ENCODE peak calls at places on chromosome X, in seven cellular contexts. X is upper lobe of left lung, E is GM12892, Y is HCT116, O is sigmoid colon, C is IMR-90, B is uterus. J is an unnamed sample.

GRCh38 chrX:97026406-97026805 is 142.7 kb downstream of the RPA4 start:
- DNase-seq in X (no peak), E (no peak), Y (no peak), O (no peak), C (peak; percentile 5), B (no peak), J (peak; percentile 0)

GRCh38 chrX:47523297-47523696 is 37.7 kb upstream of the ARAF start:
- DNase-seq in X (peak; percentile 85), E (peak; percentile 72), Y (peak; percentile 38), O (peak; percentile 90), C (peak; percentile 55), B (peak; percentile 76), J (peak; percentile 86)

GRCh38 chrX:77733342-77733741 is 52.7 kb downstream of the ATRX start:
- DNase-seq in X (no peak), E (no peak), Y (no peak), O (no peak), C (no peak), B (no peak), J (no peak)

GRCh38 chrX:130100180-130100579 is 10.1 kb downstream of the ELF4 start:
- DNase-seq in X (peak; percentile 58), E (no peak), Y (no peak), O (peak; percentile 89), C (no peak), B (peak; percentile 70), J (no peak)

GRCh38 chrX:26160301-26160700 is at the start of gene MAGEB6B:
- DNase-seq in X (no peak), E (no peak), Y (no peak), O (no peak), C (no peak), B (no peak), J (no peak)

GRCh38 chrX:41452565-41452964 is 5.4 kb downstream of the NYX start:
- DNase-seq in X (no peak), E (no peak), Y (no peak), O (no peak), C (peak; percentile 21), B (no peak), J (no peak)

GRCh38 chrX:101759000-101759399 is 99.3 kb upstream of the ARMCX2 start:
- DNase-seq in X (peak; percentile 27), E (no peak), Y (peak; percentile 24), O (no peak), C (peak; percentile 49), B (peak; percentile 18), J (peak; percentile 42)

GRCh38 chrX:64192673-64193072 is 12.8 kb downstream of the AMER1 start:
- DNase-seq in X (no peak), E (no peak), Y (no peak), O (no peak), C (no peak), B (no peak), J (no peak)

GRCh38 chrX:118497180-118497814 is 1.7 kb downstream of the DOCK11 start:
- DNase-seq in X (no peak), E (no peak), Y (no peak), O (no peak), C (no peak), B (no peak), J (no peak)

GRCh38 chrX:118498351-118498750 is 2.7 kb downstream of the DOCK11 start:
- DNase-seq in X (no peak), E (no peak), Y (no peak), O (no peak), C (no peak), B (no peak), J (no peak)

GRCh38 chrX:118495061-118495921 is at the start of gene DOCK11:
- DNase-seq in X (peak; percentile 83), E (peak; percentile 60), Y (no peak), O (peak; percentile 95), C (peak; percentile 76), B (peak; percentile 82), J (peak; percentile 87)

GRCh38 chrX:118496763-118497079 is 1.1 kb downstream of the DOCK11 start:
- DNase-seq in X (no peak), E (no peak), Y (no peak), O (no peak), C (no peak), B (no peak), J (peak; percentile 46)

DNA sequence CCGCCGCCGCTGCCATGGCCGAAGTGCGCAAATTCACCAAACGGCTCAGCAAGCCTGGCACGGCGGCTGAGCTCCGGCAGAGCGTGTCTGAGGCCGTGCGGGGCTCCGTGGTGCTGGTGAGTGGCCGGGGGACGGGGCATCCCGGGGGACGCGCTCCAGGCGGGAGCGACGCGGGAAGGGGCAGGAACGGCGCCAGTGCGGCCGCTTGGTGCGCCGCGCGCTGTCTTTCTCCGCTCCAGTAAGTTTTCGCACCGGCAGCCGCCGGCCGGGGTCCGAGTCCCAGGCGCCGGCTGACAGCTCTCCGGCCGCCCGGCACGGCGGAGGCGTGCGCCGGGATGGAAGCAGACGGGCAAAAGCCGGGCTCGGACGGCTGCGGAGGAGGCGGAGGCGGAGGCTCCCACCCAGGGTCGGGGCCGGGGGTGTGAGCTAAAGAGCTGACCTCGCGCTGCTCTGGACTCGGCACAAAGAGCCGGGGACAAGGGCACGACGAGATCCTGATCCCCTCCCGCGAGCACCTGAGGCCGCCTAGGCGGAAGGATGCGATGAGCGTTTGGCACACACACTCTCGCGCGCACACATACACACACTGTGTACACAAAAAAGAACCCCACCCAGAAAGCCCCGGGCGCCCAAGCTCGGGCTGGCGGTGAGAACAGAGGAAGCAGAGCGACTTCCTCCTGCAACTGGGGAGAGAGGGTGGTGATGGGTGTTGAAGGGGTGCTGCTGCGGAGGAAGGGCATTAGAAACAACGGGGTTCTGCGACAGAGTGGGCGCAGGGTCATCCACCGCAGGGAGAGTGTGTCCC is 545 bp downstream of the DOCK11 start:
- DNase-seq in X (peak; percentile 64), E (peak; percentile 34), Y (no peak), O (peak; percentile 77), C (no peak), B (peak; percentile 34), J (peak; percentile 58)
- TF ChIP-seq POLR2A in X (peak; percentile 67), E (peak; percentile 75), Y (no peak), O (no peak), C (no peak), B (no peak), J (no peak)

DNA sequence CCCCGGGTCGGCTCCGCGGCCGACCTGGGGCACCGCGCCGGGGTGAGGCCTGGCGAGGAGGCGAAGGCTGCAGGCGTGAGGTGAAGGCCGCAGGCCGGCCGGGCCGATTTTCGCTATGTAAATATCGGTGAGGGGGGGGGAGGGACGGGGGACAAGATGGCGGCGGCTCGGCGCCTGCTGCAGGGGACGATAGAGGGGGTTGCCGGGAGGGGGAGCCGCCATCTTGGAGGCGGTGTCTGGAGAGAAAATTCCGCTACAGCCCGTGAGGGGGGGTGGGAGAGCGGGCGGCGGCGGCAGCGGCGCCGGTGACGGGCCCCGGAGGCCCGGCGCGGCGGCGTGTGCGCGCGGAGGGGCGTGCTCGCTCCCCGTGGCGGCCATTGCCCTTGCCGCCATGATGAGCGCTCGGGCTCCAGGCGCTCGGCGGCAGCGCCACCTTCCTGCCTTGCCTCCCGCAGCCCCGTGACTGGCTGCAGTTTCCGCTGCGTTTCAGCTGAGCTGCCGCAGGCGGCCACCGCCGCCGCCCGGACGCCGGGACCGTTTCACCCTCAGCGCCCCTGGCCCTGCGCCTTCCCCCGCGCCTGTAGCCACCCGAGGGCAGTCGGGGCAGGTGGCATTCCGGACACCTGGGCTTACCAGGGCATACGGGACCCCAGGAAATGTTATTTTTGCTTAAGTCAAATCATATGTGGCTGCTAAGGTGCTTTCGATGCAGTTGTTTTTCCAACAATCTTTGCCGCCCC is 692 bp downstream of the ZFX start:
- DNase-seq in X (peak; percentile 93), E (peak; percentile 83), Y (peak; percentile 61), O (peak; percentile 97), C (peak; percentile 92), B (peak; percentile 94), J (peak; percentile 92)
- TF ChIP-seq POLR2A in X (peak; percentile 59), E (peak; percentile 71), Y (no peak), O (peak; percentile 23), C (peak; percentile 59), B (peak; percentile 62), J (peak; percentile 48)

DNA sequence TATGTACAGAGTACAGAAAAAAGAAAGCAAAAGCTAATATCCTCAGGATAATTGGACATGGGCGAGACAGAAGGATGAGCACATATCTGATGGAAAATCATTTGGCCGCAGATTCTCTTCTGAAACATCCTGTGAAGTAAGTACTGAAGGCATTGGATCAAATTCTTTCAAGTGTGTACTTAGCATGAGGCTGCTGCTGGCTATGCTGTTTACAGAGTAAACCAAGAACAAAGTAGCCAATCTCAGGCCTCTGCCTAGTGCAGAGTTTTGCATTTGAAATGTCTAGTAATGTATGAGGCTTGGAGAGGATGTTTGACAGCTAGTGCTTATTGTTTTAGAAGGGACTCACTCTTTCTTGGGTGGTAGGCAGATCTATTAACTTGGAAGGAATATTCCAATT is 128.5 kb downstream of the MAGEC2 start:
- DNase-seq in X (no peak), E (no peak), Y (no peak), O (no peak), C (no peak), B (no peak), J (no peak)
- TF ChIP-seq POLR2A in X (no peak), E (no peak), Y (no peak), O (no peak), C (no peak), B (no peak), J (no peak)

GRCh38 chrX:119398587-119398973 is 556 bp upstream of the SLC25A43 start:
- DNase-seq in X (no peak), E (no peak), Y (no peak), O (no peak), C (no peak), B (no peak), J (peak; percentile 2)

GRCh38 chrX:119399772-119400101 is 601 bp downstream of the SLC25A43 start:
- DNase-seq in X (no peak), E (no peak), Y (no peak), O (no peak), C (no peak), B (no peak), J (no peak)

GRCh38 chrX:119401569-119401968 is 2.4 kb downstream of the SLC25A43 start:
- DNase-seq in X (no peak), E (no peak), Y (no peak), O (no peak), C (no peak), B (no peak), J (no peak)

GRCh38 chrX:119402588-119402987 is 3.5 kb downstream of the SLC25A43 start:
- DNase-seq in X (no peak), E (no peak), Y (no peak), O (no peak), C (no peak), B (no peak), J (peak; percentile 12)

GRCh38 chrX:119398974-119399771 is at the start of gene SLC25A43:
- DNase-seq in X (peak; percentile 33), E (peak; percentile 69), Y (no peak), O (peak; percentile 76), C (no peak), B (peak; percentile 28), J (peak; percentile 45)
- TF ChIP-seq POLR2A in X (peak; percentile 61), E (peak; percentile 68), Y (peak; percentile 65), O (no peak), C (no peak), B (peak; percentile 44), J (peak; percentile 28)